ENCODE peak calls at places on chromosomes 13 and 19, in eight cellular contexts. A, U, E, T, W, I, M and V are unnamed samples.
A peak's percentile ranks its signal among the peaks of the same experiment; 100 is the strongest.

GRCh38 chr13:100520936-100521765 is 67.4 kb downstream of the GGACT start:
- DNase-seq in A (no peak), U (no peak), E (peak; percentile 32), T (no peak), W (no peak), I (no peak), M (no peak), V (peak; percentile 14)

GRCh38 chr19:38812841-38813320 is at the start of gene LGALS4:
- DNase-seq in A (no peak), U (no peak), E (no peak), T (no peak), W (no peak), I (no peak), M (no peak), V (no peak)

GRCh38 chr13:26473571-26474230 is 83.8 kb upstream of the WASF3 start:
- DNase-seq in A (no peak), U (no peak), E (peak; percentile 63), T (no peak), W (no peak), I (no peak), M (no peak), V (no peak)

GRCh38 chr19:40445945-40446784 is 2.0 kb upstream of the SERTAD3 start:
- DNase-seq in A (no peak), U (no peak), E (no peak), T (no peak), W (no peak), I (no peak), M (no peak), V (no peak)

GRCh38 chr19:5696196-5697021 is 6.3 kb downstream of the RPL36 start:
- DNase-seq in A (no peak), U (no peak), E (no peak), T (no peak), W (no peak), I (no peak), M (no peak), V (no peak)

GRCh38 chr13:44300895-44301638 is 72.6 kb upstream of the SERP2 start:
- DNase-seq in A (no peak), U (peak; percentile 74), E (peak; percentile 77), T (peak; percentile 63), W (peak; percentile 70), I (peak; percentile 86), M (peak; percentile 52), V (no peak)

GRCh38 chr13:75181906-75182305 is 300.1 kb downstream of the TBC1D4 start:
- DNase-seq in A (no peak), U (peak; percentile 96), E (no peak), T (no peak), W (no peak), I (peak; percentile 93), M (peak; percentile 75), V (no peak)

GRCh38 chr13:85806553-85807175 is 7.4 kb upstream of the SLITRK6 start:
- DNase-seq in A (no peak), U (peak; percentile 37), E (no peak), T (no peak), W (no peak), I (peak; percentile 75), M (peak; percentile 55), V (no peak)

GRCh38 chr19:5977222-5977784 is 637 bp downstream of the RANBP3 start:
- DNase-seq in A (no peak), U (no peak), E (no peak), T (no peak), W (no peak), I (no peak), M (no peak), V (no peak)

GRCh38 chr13:113806526-113806925 is 47.5 kb downstream of the TMEM255B start:
- DNase-seq in A (no peak), U (no peak), E (no peak), T (no peak), W (no peak), I (no peak), M (no peak), V (no peak)

GRCh38 chr13:24264976-24265375 is 44.4 kb upstream of the C1QTNF9 start:
- DNase-seq in A (no peak), U (no peak), E (no peak), T (no peak), W (no peak), I (no peak), M (no peak), V (no peak)

GRCh38 chr13:110262494-110262893 is 44.5 kb downstream of the COL4A1 start:
- DNase-seq in A (no peak), U (peak; percentile 77), E (no peak), T (peak; percentile 33), W (no peak), I (no peak), M (no peak), V (no peak)

GRCh38 chr13:48265217-48265815 is 32.3 kb downstream of the ITM2B start:
- DNase-seq in A (no peak), U (no peak), E (no peak), T (no peak), W (no peak), I (no peak), M (no peak), V (no peak)

GRCh38 chr19:883661-884211 is 9.3 kb downstream of the MED16 start:
- DNase-seq in A (no peak), U (no peak), E (peak; percentile 77), T (no peak), W (no peak), I (no peak), M (no peak), V (no peak)

DNA sequence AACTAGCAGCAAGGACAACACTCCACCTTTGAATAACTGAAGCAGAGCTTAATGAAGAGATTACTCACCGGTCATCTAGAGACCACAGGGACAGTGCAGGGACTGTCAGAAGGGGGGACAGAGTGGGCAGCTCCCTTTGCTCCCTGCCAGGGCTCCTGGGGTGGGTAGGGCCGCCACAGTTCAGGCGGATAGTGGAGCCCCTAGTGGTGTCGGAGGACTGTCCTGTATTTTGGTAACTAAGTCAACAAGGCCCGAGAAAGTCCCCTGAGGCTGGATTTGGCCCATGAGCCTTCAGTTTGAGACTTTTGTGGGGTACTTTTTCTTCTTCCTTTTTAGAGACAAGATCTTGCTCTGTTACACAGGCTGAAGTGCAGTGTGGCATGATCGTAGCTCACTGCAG is 44.6 kb downstream of the GJA3 start:
- DNase-seq in A (no peak), U (no peak), E (no peak), T (no peak), W (no peak), I (no peak), M (no peak), V (no peak)
- TF ChIP-seq CTCF in A (no peak), U (no peak), E (no peak), T (no peak), W (peak; percentile 4), I (no peak), M (peak; percentile 27), V (no peak)

GRCh38 chr19:37317403-37318209 is 53.3 kb upstream of the ZNF527 start:
- DNase-seq in A (peak; percentile 94), U (peak; percentile 99), E (peak; percentile 98), T (peak; percentile 97), W (peak; percentile 99), I (peak; percentile 99), M (peak; percentile 99), V (peak; percentile 89)
- TF ChIP-seq CTCF in A (peak; percentile 32), U (peak; percentile 44), E (peak; percentile 54), T (no peak), W (no peak), I (peak; percentile 36), M (peak; percentile 64), V (peak; percentile 45)

GRCh38 chr19:31055454-31055853 is 293.8 kb downstream of the TSHZ3 start:
- DNase-seq in A (no peak), U (no peak), E (no peak), T (no peak), W (no peak), I (no peak), M (no peak), V (no peak)

GRCh38 chr19:31049431-31049830 is 299.8 kb downstream of the TSHZ3 start:
- DNase-seq in A (no peak), U (no peak), E (no peak), T (no peak), W (no peak), I (no peak), M (no peak), V (no peak)

GRCh38 chr19:31058676-31059075 is 290.6 kb downstream of the TSHZ3 start:
- DNase-seq in A (no peak), U (no peak), E (no peak), T (no peak), W (no peak), I (no peak), M (no peak), V (no peak)

DNA sequence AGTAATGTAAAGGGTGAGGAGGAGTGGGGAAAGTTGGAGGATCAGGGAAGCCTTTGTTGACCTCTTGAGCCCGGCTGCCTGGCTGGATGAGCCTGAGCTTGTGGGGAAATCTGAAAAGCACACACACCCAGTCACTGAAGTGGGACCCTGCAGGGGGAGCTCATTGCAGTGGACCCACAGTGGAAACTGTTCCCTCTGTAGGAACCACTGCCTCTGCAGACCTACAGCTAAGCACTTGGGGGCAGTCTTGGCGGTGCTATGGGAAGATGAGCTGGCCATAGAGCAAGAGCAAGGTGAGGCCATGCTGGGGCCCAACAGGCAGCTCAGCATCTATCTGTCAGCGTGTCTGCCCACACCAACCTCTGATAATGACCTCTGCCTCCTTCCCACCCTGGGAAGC is 294.8 kb downstream of the TSHZ3 start:
- DNase-seq in A (no peak), U (no peak), E (no peak), T (peak; percentile 16), W (peak; percentile 14), I (peak; percentile 78), M (peak; percentile 67), V (no peak)
- TF ChIP-seq CTCF in A (peak; percentile 64), U (no peak), E (peak; percentile 9), T (peak; percentile 41), W (peak; percentile 56), I (peak; percentile 76), M (peak; percentile 76), V (peak; percentile 54)

GRCh38 chr13:59494151-59494550 is 669.6 kb downstream of the DIAPH3 start:
- DNase-seq in A (no peak), U (no peak), E (no peak), T (no peak), W (no peak), I (no peak), M (no peak), V (no peak)

GRCh38 chr13:59493436-59493965 is 670.2 kb downstream of the DIAPH3 start:
- DNase-seq in A (no peak), U (peak; percentile 48), E (no peak), T (no peak), W (no peak), I (no peak), M (no peak), V (no peak)

GRCh38 chr13:59497845-59498244 is 665.9 kb downstream of the DIAPH3 start:
- DNase-seq in A (no peak), U (peak; percentile 75), E (no peak), T (no peak), W (no peak), I (no peak), M (no peak), V (no peak)

GRCh38 chr13:59492030-59492636 is 671.6 kb downstream of the DIAPH3 start:
- DNase-seq in A (no peak), U (peak; percentile 44), E (no peak), T (no peak), W (no peak), I (no peak), M (no peak), V (no peak)

DNA sequence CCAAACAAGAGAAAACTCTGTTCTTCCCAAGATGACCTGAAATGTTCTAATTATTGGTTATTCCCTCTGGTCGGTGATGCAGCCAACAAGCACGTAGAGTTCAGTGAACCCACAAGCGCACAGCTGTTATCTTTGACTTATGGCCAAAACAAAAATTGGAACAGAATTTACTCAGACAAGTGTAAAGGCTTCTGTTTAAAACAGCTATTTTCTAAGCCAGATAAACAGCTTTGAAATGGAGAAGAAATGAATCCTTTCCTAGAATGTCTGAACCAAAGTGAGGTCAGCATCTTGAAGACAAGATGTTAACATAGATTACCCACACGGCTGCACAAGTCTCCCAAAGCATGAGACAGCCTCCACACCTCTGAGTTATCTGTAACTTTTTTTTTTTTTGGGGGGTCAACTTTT is 669.2 kb downstream of the DIAPH3 start:
- DNase-seq in A (no peak), U (peak; percentile 93), E (peak; percentile 7), T (peak; percentile 46), W (peak; percentile 19), I (peak; percentile 85), M (no peak), V (no peak)
- TF ChIP-seq CTCF in A (no peak), U (no peak), E (no peak), T (no peak), W (no peak), I (no peak), M (no peak), V (no peak)